ENCODE peak calls at places on chromosomes 16 and 17, in ten cellular contexts. K is ELF-1; F is Jurkat, Clone E6-1; U is endothelial cell; G is heart right ventricle; X is SHP77; O is nephron progenitor cell; Z is Right ventricle myocardium superior; T is substantia nigra; D is NCI-H187. A is an unnamed sample.

GRCh38 chr16:67000384-67001158 is 12.2 kb downstream of the CES4A start:
- DNase-seq in X (peak; percentile 59), D (peak; percentile 13), U (no peak), F (no peak), K (peak; percentile 45), O (peak; percentile 70), Z (peak; percentile 73), G (peak; percentile 51), T (peak; percentile 82), A (no peak)

GRCh38 chr17:73211745-73212144 is 18.9 kb downstream of the COG1 start:
- DNase-seq in O (no peak), K (no peak), D (no peak), Z (no peak), X (no peak), T (no peak), U (no peak), G (no peak), F (no peak), A (no peak)

GRCh38 chr16:78444-79145 is 570 bp downstream of the MPG start:
- DNase-seq in U (peak; percentile 38), Z (peak; percentile 64), K (no peak), G (peak; percentile 61), X (no peak), O (no peak), D (no peak), F (no peak), T (peak; percentile 45), A (peak; percentile 72)

GRCh38 chr16:10616744-10617640 is 36.6 kb upstream of the EMP2 start:
- DNase-seq in U (no peak), T (peak; percentile 35), G (peak; percentile 76), F (no peak), K (peak; percentile 85), X (no peak), Z (peak; percentile 79), D (no peak), O (peak; percentile 42), A (peak; percentile 69)

GRCh38 chr17:41334385-41334784 is 16.2 kb downstream of the KRT33A start:
- DNase-seq in O (no peak), T (no peak), F (no peak), K (no peak), D (no peak), G (no peak), X (no peak), Z (no peak), U (no peak), A (no peak)

GRCh38 chr16:79651363-79651762 is 50.8 kb upstream of the MAF start:
- DNase-seq in G (peak; percentile 31), U (no peak), O (no peak), D (no peak), Z (peak; percentile 61), K (no peak), X (no peak), F (no peak), T (peak; percentile 52), A (no peak)

GRCh38 chr16:10013364-10013763 is 168.9 kb downstream of the GRIN2A start:
- DNase-seq in K (no peak), X (no peak), U (no peak), O (no peak), D (no peak), Z (no peak), F (no peak), T (no peak), G (no peak), A (no peak)

GRCh38 chr17:64278614-64279013 is 15.6 kb upstream of the TEX2 start:
- DNase-seq in K (no peak), F (no peak), G (no peak), O (no peak), X (no peak), D (no peak), T (no peak), Z (no peak), U (peak; percentile 25), A (peak; percentile 40)

GRCh38 chr17:50483266-50483665 is 4.6 kb downstream of the RSAD1 start:
- DNase-seq in X (no peak), F (no peak), O (no peak), G (no peak), T (no peak), Z (no peak), D (no peak), K (no peak), U (no peak), A (no peak)

GRCh38 chr17:54951286-54951685 is 17.2 kb downstream of the COX11 start:
- DNase-seq in K (peak; percentile 53), G (no peak), D (no peak), F (no peak), U (no peak), Z (no peak), X (no peak), T (no peak), O (no peak), A (no peak)

GRCh38 chr17:17781591-17782424 is 55.0 kb downstream of the SREBF1 start:
- DNase-seq in G (peak; percentile 85), K (peak; percentile 49), Z (peak; percentile 86), O (peak; percentile 73), T (peak; percentile 85), U (peak; percentile 39), F (no peak), D (peak; percentile 54), X (peak; percentile 90), A (peak; percentile 89)

GRCh38 chr17:79658811-79659207 is 48.0 kb upstream of the RBFOX3 start:
- DNase-seq in D (peak; percentile 59), K (peak; percentile 73), F (peak; percentile 0), X (peak; percentile 55), O (peak; percentile 55), T (no peak), G (no peak), U (peak; percentile 53), Z (no peak), A (no peak)

GRCh38 chr16:62899737-62900136 is 863.5 kb upstream of the CDH8 start:
- DNase-seq in X (no peak), K (no peak), F (no peak), T (no peak), D (no peak), G (no peak), U (no peak), O (no peak), Z (no peak), A (no peak)

GRCh38 chr17:9666461-9667050 is 21.2 kb downstream of the USP43 start:
- DNase-seq in T (no peak), G (no peak), U (no peak), Z (no peak), F (peak; percentile 69), O (no peak), X (no peak), D (no peak), K (no peak), A (no peak)

GRCh38 chr17:81461607-81462500 is 50.7 kb downstream of the ACTG1 start:
- DNase-seq in D (no peak), F (no peak), G (no peak), O (no peak), X (no peak), Z (no peak), U (no peak), T (no peak), K (no peak), A (no peak)

GRCh38 chr17:74877592-74878543 is 5.1 kb upstream of the FDXR start:
- DNase-seq in Z (no peak), X (peak; percentile 36), O (no peak), F (no peak), G (no peak), U (no peak), T (no peak), D (no peak), K (no peak), A (no peak)

GRCh38 chr17:5672815-5673430 is 88.6 kb upstream of the NLRP1 start:
- DNase-seq in F (no peak), O (no peak), D (no peak), K (no peak), Z (no peak), T (no peak), U (no peak), X (no peak), G (no peak), A (no peak)

GRCh38 chr16:20689668-20690067 is 7.8 kb downstream of the ACSM1 start:
- DNase-seq in T (no peak), K (no peak), O (no peak), G (no peak), U (no peak), F (no peak), D (no peak), Z (no peak), X (no peak), A (no peak)

GRCh38 chr16:3578610-3579551 is 1.7 kb upstream of the NLRC3 start:
- DNase-seq in U (no peak), K (no peak), F (peak; percentile 82), G (no peak), D (no peak), Z (no peak), O (no peak), T (no peak), X (no peak), A (peak; percentile 67)

GRCh38 chr17:76912585-76912984 is 44.4 kb downstream of the MGAT5B start:
- DNase-seq in O (no peak), G (no peak), Z (no peak), F (no peak), X (no peak), K (no peak), D (no peak), U (no peak), T (no peak), A (no peak)

GRCh38 chr16:68902376-68903345 is 59.3 kb downstream of the TANGO6 start:
- DNase-seq in K (peak; percentile 76), T (no peak), F (peak; percentile 39), G (no peak), Z (no peak), X (peak; percentile 56), D (peak; percentile 35), O (peak; percentile 35), U (peak; percentile 50), A (peak; percentile 50)

GRCh38 chr16:57773680-57774295 is 28.5 kb downstream of the KIFC3 start:
- DNase-seq in X (peak; percentile 55), F (no peak), T (no peak), G (no peak), D (no peak), U (no peak), O (no peak), K (no peak), Z (peak; percentile 67), A (no peak)

GRCh38 chr16:68776821-68777485 is 39.9 kb downstream of the CDH1 start:
- DNase-seq in G (no peak), F (peak; percentile 70), O (no peak), K (no peak), U (no peak), X (no peak), D (no peak), T (no peak), Z (no peak), A (no peak)

GRCh38 chr17:4483012-4483840 is 15.5 kb upstream of the SPNS2 start:
- DNase-seq in X (no peak), T (no peak), Z (no peak), D (no peak), O (no peak), U (no peak), K (peak; percentile 55), G (peak; percentile 5), F (no peak), A (peak; percentile 81)

GRCh38 chr17:52759864-52760263 is 601.4 kb upstream of the CA10 start:
- DNase-seq in T (no peak), K (no peak), X (no peak), G (no peak), D (no peak), F (no peak), Z (no peak), O (no peak), U (no peak), A (no peak)

GRCh38 chr17:80348551-80349436 is 66.2 kb upstream of the ENDOV start:
- DNase-seq in U (no peak), Z (no peak), T (no peak), K (no peak), G (no peak), F (no peak), X (no peak), D (no peak), O (no peak), A (peak; percentile 40)

GRCh38 chr16:83887564-83887963 is 11.4 kb upstream of the MLYCD start:
- DNase-seq in G (no peak), K (no peak), X (no peak), T (no peak), Z (no peak), U (no peak), F (no peak), D (no peak), O (no peak), A (no peak)

GRCh38 chr16:73019456-73020362 is 28.2 kb downstream of the ZFHX3 start:
- DNase-seq in D (no peak), Z (no peak), K (peak; percentile 43), X (peak; percentile 52), G (no peak), F (no peak), O (no peak), T (no peak), U (no peak), A (peak; percentile 64)

A was measured in H54.